ENCODE peak calls at places on chromosomes 2 and 18, in four cellular contexts. A is PC-3, K is MM.1S, D is GM23248. W is an unnamed sample. For H3K9me2, the result is how much of the 10 kb centered on the place peaks cover.

GRCh38 chr2:239216614-239217273 is 184.1 kb downstream of the HDAC4 start:
- DNase-seq in A (no peak), K (no peak), D (no peak), W (no peak)

GRCh38 chr2:138121769-138122661 is 157.7 kb downstream of the HNMT start:
- DNase-seq in A (peak), K (no peak), D (no peak), W (no peak)

GRCh38 chr18:79715280-79715679 is 35.7 kb downstream of the CTDP1 start:
- DNase-seq in A (no peak), K (no peak), D (no peak), W (no peak)

GRCh38 chr2:241074065-241074818 is 27.8 kb downstream of the MTERF4 start:
- DNase-seq in A (no peak), K (no peak), D (no peak), W (no peak)

GRCh38 chr2:218172808-218173207 is 6.0 kb upstream of the CXCR1 start:
- DNase-seq in A (no peak), K (no peak), D (no peak), W (no peak)

GRCh38 chr2:12605936-12606335 is 110.8 kb upstream of the TRIB2 start:
- DNase-seq in A (no peak), K (no peak), D (peak), W (no peak)

GRCh38 chr2:228669751-228670150 is 488.3 kb upstream of the SPHKAP start:
- DNase-seq in A (no peak), K (no peak), D (no peak), W (no peak)

GRCh38 chr2:202375006-202375610 is 1.0 kb upstream of the BMPR2 start:
- DNase-seq in A (peak), K (no peak), D (peak), W (no peak)

GRCh38 chr2:168424112-168424951 is 31.7 kb upstream of the CERS6 start:
- DNase-seq in A (no peak), K (no peak), D (no peak), W (no peak)

GRCh38 chr18:23336072-23336471 is 117.0 kb upstream of the RIOK3 start:
- DNase-seq in A (no peak), K (no peak), D (peak), W (no peak)

GRCh38 chr2:121211689-121212151 is 73.3 kb downstream of the TFCP2L1 start:
- DNase-seq in A (peak), K (no peak), D (no peak), W (no peak)

GRCh38 chr18:1917546-1917945 is 653.8 kb downstream of the METTL4 start:
- DNase-seq in A (no peak), K (no peak), D (no peak), W (no peak)

GRCh38 chr2:147945660-147946059 is 74.9 kb downstream of the ORC4 start:
- DNase-seq in A (no peak), K (no peak), D (peak), W (no peak)

GRCh38 chr2:176848844-176849243 is 363.8 kb upstream of the HNRNPA3 start:
- DNase-seq in A (no peak), K (no peak), D (no peak), W (no peak)

GRCh38 chr2:176844461-176844860 is 368.1 kb upstream of the HNRNPA3 start:
- DNase-seq in A (no peak), K (no peak), D (no peak), W (no peak)

GRCh38 chr2:176845718-176846117 is 366.9 kb upstream of the HNRNPA3 start:
- DNase-seq in A (no peak), K (peak), D (no peak), W (no peak)

GRCh38 chr2:176843208-176843607 is 369.4 kb upstream of the HNRNPA3 start:
- DNase-seq in A (no peak), K (no peak), D (no peak), W (no peak)
- H3K9me2 ChIP-seq in A (under half), K (under half), D (under half), W (under half)

GRCh38 chr2:216765810-216766259 is 70.5 kb upstream of the IGFBP5 start:
- DNase-seq in A (peak), K (no peak), D (no peak), W (no peak)
- TF ChIP-seq EZH2 in A (no peak), K (no peak), D (no peak), W (no peak)

DNA sequence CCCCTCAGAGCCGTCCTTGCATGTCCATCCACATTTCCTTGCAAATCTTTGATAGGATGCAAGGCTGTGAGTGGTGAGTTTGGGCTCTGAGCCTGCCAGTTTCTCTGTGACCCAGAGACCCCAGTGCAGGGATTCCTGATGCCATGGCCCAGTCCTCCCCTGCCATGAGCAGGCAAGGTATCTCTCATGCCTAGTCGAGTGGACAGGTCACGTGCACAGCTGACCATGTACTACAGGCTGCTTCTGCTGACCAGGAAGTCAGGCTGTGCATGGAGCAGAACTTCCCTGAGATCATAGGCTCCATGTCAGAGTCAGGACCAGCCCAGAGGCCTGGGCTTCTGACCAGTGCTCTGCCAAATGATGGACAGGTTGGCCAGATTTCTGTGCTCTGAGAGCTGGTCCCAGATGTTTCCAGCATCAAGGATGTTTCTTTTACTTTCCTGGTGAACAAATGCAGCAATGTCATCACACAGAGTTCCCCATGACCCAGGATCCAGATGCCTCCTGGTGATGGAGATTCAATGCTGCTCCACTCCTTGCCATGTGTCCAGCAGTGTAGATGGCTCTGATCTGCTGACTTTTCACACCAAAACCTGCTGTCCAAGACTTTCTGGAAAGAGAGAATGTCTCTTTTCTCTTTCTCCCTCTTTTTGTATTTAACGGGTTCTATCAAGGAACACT is 321.6 kb upstream of the HS6ST1 start:
- DNase-seq in A (no peak), K (no peak), D (peak), W (no peak)
- H3K9me2 ChIP-seq in A (under half), K (under half), D (under half), W (under half)

DNA sequence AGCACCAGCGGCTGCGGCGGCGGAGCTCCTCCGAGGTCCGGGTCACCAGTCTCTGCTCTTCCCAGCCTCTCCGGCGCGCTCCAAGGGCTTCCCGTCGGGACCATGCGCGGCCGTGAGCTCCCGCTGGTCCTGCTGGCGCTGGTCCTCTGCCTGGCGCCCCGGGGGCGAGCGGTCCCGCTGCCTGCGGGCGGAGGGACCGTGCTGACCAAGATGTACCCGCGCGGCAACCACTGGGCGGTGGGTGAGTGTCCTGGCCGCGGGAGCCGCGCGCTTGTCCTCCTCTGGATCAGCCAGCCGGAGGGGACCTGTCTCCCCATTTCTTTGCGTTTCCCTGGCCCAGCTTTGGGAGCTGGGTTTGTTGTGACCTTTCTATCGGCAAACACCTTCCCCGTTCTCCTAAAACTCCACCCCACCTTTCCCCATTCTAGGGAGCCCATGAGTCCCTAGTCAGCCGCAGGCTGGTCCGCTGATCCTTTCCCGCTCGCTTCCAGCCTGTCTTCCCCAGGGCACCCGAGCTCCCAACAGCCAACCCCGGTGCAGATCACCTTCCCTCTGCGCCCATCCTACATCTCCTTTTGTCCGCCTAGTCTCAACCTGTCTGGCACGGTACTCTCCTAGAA is 316 bp downstream of the GRP start:
- DNase-seq in A (no peak), K (no peak), D (peak), W (no peak)
- TF ChIP-seq EZH2 in A (peak), K (no peak), D (peak), W (no peak)

W was measured in HCT116.